ENCODE peak calls at places on chromosomes 12 and 14, in six cellular contexts. Q is transverse colon; Z is left ventricle myocardium superior; N is activated CD4-positive, alpha-beta T cell treated with anti-CD3 and anti-CD28 coated beads, Interleukin-2, amount 10 ng/mL, durations not matched to agents 7 days and 5 days; S is CD8-positive, alpha-beta T cell; E is H4. Y is an unnamed sample.
A peak's percentile ranks its signal among the peaks of the same experiment; 100 is the strongest.

GRCh38 chr14:79253576-79253975 is 957.7 kb downstream of the DIO2 start:
- DNase-seq in Z (no peak), S (no peak), N (no peak), Q (no peak), E (no peak), Y (no peak)

GRCh38 chr12:74170645-74171477 is 366.8 kb upstream of the ATXN7L3B start:
- DNase-seq in E (peak; percentile 5), Z (peak; percentile 19), Q (no peak), S (no peak), N (no peak), Y (no peak)

GRCh38 chr14:81471062-81471461 is 62.6 kb downstream of the SEL1L start:
- DNase-seq in Z (no peak), S (no peak), E (no peak), Q (no peak), N (no peak), Y (no peak)

GRCh38 chr12:122228092-122228491 is 2.2 kb upstream of the DIABLO start:
- DNase-seq in S (no peak), Z (no peak), Q (no peak), E (no peak), N (no peak), Y (no peak)

GRCh38 chr12:46891306-46891705 is 65.5 kb upstream of the SLC38A4 start:
- DNase-seq in E (no peak), N (no peak), Z (no peak), Q (no peak), S (no peak), Y (no peak)

GRCh38 chr14:54778618-54779017 is 124.0 kb downstream of the GCH1 start:
- DNase-seq in Q (no peak), S (no peak), E (no peak), N (no peak), Z (peak; percentile 77), Y (no peak)

GRCh38 chr12:108666326-108666995 is 32.8 kb upstream of the SELPLG start:
- DNase-seq in S (no peak), E (no peak), Q (peak; percentile 20), Z (peak; percentile 75), N (no peak), Y (no peak)

GRCh38 chr12:53171725-53172329 is 8.7 kb upstream of the ZNF740 start:
- DNase-seq in Z (no peak), S (no peak), Q (no peak), N (no peak), E (no peak), Y (peak; percentile 56)

GRCh38 chr12:23684121-23684520 is 265.3 kb downstream of the SOX5 start:
- DNase-seq in N (no peak), S (no peak), Z (no peak), E (peak; percentile 15), Q (no peak), Y (no peak)

GRCh38 chr12:107319536-107320030 is 226.2 kb upstream of the CRY1 start:
- DNase-seq in S (peak; percentile 62), E (no peak), N (peak; percentile 27), Z (no peak), Q (no peak), Y (peak; percentile 48)

GRCh38 chr12:133129368-133130037 is 571 bp downstream of the ZNF891 start:
- DNase-seq in Q (no peak), S (no peak), Z (no peak), E (no peak), N (no peak), Y (no peak)